ENCODE peak calls at places on chromosomes 5 and 9, in five cellular contexts. F is IMR-90; I is endothelial cell of umbilical vein; M is heart left ventricle; Z is naive thymus-derived CD4-positive, alpha-beta T cell. L is an unnamed sample.

GRCh38 chr9:75451505-75451904 is 363.2 kb downstream of the OSTF1 start:
- DNase-seq in M (peak), Z (no peak), I (no peak), F (no peak), L (no peak)

GRCh38 chr9:93899609-93900435 is 55.3 kb downstream of the BARX1 start:
- DNase-seq in I (no peak), M (no peak), Z (no peak), F (no peak), L (no peak)

GRCh38 chr5:74028406-74028805 is 402.4 kb downstream of the ARHGEF28 start:
- DNase-seq in M (no peak), F (peak), I (no peak), Z (no peak), L (no peak)

GRCh38 chr9:34549407-34549732 is 26.6 kb upstream of the ENHO start:
- DNase-seq in F (no peak), Z (no peak), M (no peak), I (no peak), L (no peak)

GRCh38 chr5:56011835-56012234 is 17.1 kb upstream of the IL6ST start:
- DNase-seq in M (no peak), Z (no peak), I (peak), F (peak), L (no peak)

GRCh38 chr5:134123360-134123759 is 8.9 kb downstream of the TCF7 start:
- DNase-seq in I (no peak), F (no peak), Z (no peak), M (no peak), L (no peak)

GRCh38 chr9:133195029-133195428 is 14.0 kb downstream of the OBP2B start:
- DNase-seq in F (no peak), I (no peak), Z (no peak), M (no peak), L (no peak)

GRCh38 chr5:115072266-115073056 is 97.2 kb downstream of the TRIM36 start:
- DNase-seq in Z (no peak), M (no peak), I (no peak), F (no peak), L (no peak)

GRCh38 chr9:5593904-5594303 is 35.0 kb upstream of the RIC1 start:
- DNase-seq in F (no peak), M (no peak), I (no peak), Z (no peak), L (no peak)

GRCh38 chr9:127384901-127385300 is 12.1 kb upstream of the SLC2A8 start:
- DNase-seq in Z (no peak), I (no peak), F (no peak), M (no peak), L (no peak)

GRCh38 chr9:126420643-126421564 is 94.3 kb downstream of the MVB12B start:
- DNase-seq in F (peak), Z (no peak), M (no peak), I (no peak), L (no peak)

GRCh38 chr9:87760534-87760933 is 34.6 kb downstream of the CTSL start:
- DNase-seq in F (no peak), I (no peak), Z (no peak), M (no peak), L (no peak)

GRCh38 chr9:124551472-124552339 is 44.5 kb upstream of the NR5A1 start:
- DNase-seq in F (peak), M (peak), Z (peak), I (peak), L (no peak)

GRCh38 chr9:112224401-112225289 is 49.5 kb upstream of the SUSD1 start:
- DNase-seq in F (peak), I (no peak), Z (no peak), M (no peak), L (no peak)

GRCh38 chr5:87300744-87301143 is 33.1 kb downstream of the RASA1 start:
- DNase-seq in I (peak), F (peak), Z (no peak), M (no peak), L (no peak)

GRCh38 chr9:116208417-116209232 is 55.0 kb downstream of the PAPPA start:
- DNase-seq in M (no peak), Z (no peak), F (peak), I (no peak), L (no peak)

GRCh38 chr9:123438321-123438720 is 82.3 kb downstream of the CRB2 start:
- DNase-seq in M (no peak), Z (no peak), F (peak), I (peak), L (no peak)

GRCh38 chr9:4890242-4890641 is 94.8 kb upstream of the JAK2 start:
- DNase-seq in Z (no peak), I (no peak), F (no peak), M (no peak), L (no peak)

GRCh38 chr9:34289159-34289558 is 39.9 kb downstream of the KIF24 start:
- DNase-seq in F (peak), Z (no peak), M (no peak), I (no peak), L (no peak)

GRCh38 chr9:13491493-13492424 is 212.3 kb upstream of the MPDZ start:
- DNase-seq in Z (no peak), I (no peak), F (no peak), M (no peak), L (no peak)

GRCh38 chr5:122183098-122183794 is 53.9 kb downstream of the ZNF474 start:
- DNase-seq in I (peak), F (peak), Z (no peak), M (peak), L (no peak)

GRCh38 chr5:44002381-44002901 is 386.8 kb downstream of the FGF10 start:
- DNase-seq in F (peak), I (no peak), Z (no peak), M (no peak), L (no peak)

GRCh38 chr5:160088805-160089204 is 30.4 kb downstream of the PWWP2A start:
- DNase-seq in I (no peak), F (no peak), M (no peak), Z (no peak), L (no peak)

GRCh38 chr5:29867155-29867554 is 1326.3 kb upstream of the CDH6 start:
- DNase-seq in Z (no peak), M (no peak), F (no peak), I (no peak), L (no peak)

GRCh38 chr5:138967806-138968448 is 92.8 kb upstream of the LRRTM2 start:
- DNase-seq in I (no peak), M (peak), F (peak), Z (no peak), L (no peak)

GRCh38 chr5:138968601-138969000 is 93.5 kb upstream of the LRRTM2 start:
- DNase-seq in Z (no peak), I (no peak), M (no peak), F (no peak), L (no peak)

GRCh38 chr5:138965631-138966030 is 90.5 kb upstream of the LRRTM2 start:
- DNase-seq in F (no peak), Z (no peak), I (no peak), M (no peak), L (no peak)

GRCh38 chr5:138964547-138965174 is 89.5 kb upstream of the LRRTM2 start:
- DNase-seq in F (no peak), I (no peak), Z (no peak), M (no peak), L (no peak)

GRCh38 chr5:138966236-138966985 is 91.3 kb upstream of the LRRTM2 start:
- DNase-seq in I (no peak), Z (no peak), M (no peak), F (no peak), L (no peak)
- H3K27ac ChIP-seq in I (no peak), Z (no peak), M (no peak), F (no peak), L (no peak)

GRCh38 chr9:114218264-114219120 is 63.2 kb downstream of the COL27A1 start:
- DNase-seq in M (no peak), Z (no peak), I (peak), F (peak), L (no peak)
- H3K27ac ChIP-seq in M (no peak), Z (no peak), I (peak), F (peak), L (no peak)

GRCh38 chr9:137076636-137077009 is 694 bp upstream of the UAP1L1 start:
- DNase-seq in I (no peak), F (no peak), Z (no peak), M (no peak), L (no peak)

GRCh38 chr9:137079401-137079787 is 2.1 kb downstream of the UAP1L1 start:
- DNase-seq in I (no peak), F (no peak), Z (no peak), M (no peak), L (no peak)

GRCh38 chr9:137077010-137077747 is at the start of gene UAP1L1:
- DNase-seq in I (peak), F (peak), M (peak), Z (peak), L (peak)

GRCh38 chr9:137078701-137079400 is 1.5 kb downstream of the UAP1L1 start:
- DNase-seq in I (no peak), Z (no peak), F (no peak), M (no peak), L (no peak)

GRCh38 chr9:137077758-137078693 is 709 bp downstream of the UAP1L1 start:
- DNase-seq in I (peak), F (no peak), Z (no peak), M (no peak), L (peak)
- H3K27ac ChIP-seq in I (no peak), F (peak), Z (peak), M (peak), L (no peak)

GRCh38 chr5:173920024-173920753 is 32.0 kb downstream of the CPEB4 start:
- DNase-seq in M (no peak), F (peak), I (peak), Z (no peak), L (no peak)
- H3K27ac ChIP-seq in M (peak), F (no peak), I (peak), Z (peak), L (no peak)

L was measured in CD8-positive, alpha-beta memory T cell.